ENCODE peak calls at places on chromosomes 1 and 21, in ten cellular contexts. S, J, Q, X, C, W, M, D, H and N are unnamed samples.

GRCh38 chr1:8555582-8555981 is 237.7 kb downstream of the SLC45A1 start:
- DNase-seq in X (no peak), W (no peak), M (no peak), Q (no peak), S (no peak), D (no peak), H (no peak), C (no peak), J (no peak), N (no peak)

GRCh38 chr1:214952648-214953047 is 129.9 kb upstream of the KCNK2 start:
- DNase-seq in D (no peak), S (no peak), C (no peak), W (no peak), M (no peak), Q (no peak), H (no peak), X (no peak), J (no peak), N (no peak)

GRCh38 chr1:226737819-226738420 is 1.2 kb downstream of the ITPKB start:
- DNase-seq in W (peak), H (peak), D (peak), M (peak), J (peak), Q (no peak), C (peak), X (peak), S (peak), N (peak)

GRCh38 chr1:154476791-154477190 is 25.2 kb upstream of the TDRD10 start:
- DNase-seq in J (no peak), X (no peak), C (no peak), Q (no peak), M (no peak), D (no peak), H (no peak), S (no peak), W (no peak), N (no peak)

GRCh38 chr1:9842781-9843575 is 19.2 kb upstream of the CLSTN1 start:
- DNase-seq in D (no peak), H (peak), Q (no peak), W (no peak), S (no peak), J (no peak), X (no peak), M (no peak), C (no peak), N (no peak)

GRCh38 chr21:33931799-33932390 is 16.3 kb upstream of the ATP5PO start:
- DNase-seq in X (no peak), J (no peak), Q (no peak), M (no peak), S (no peak), H (peak), C (no peak), W (peak), D (no peak), N (no peak)

GRCh38 chr21:45142469-45142868 is 68.1 kb downstream of the ADARB1 start:
- DNase-seq in X (no peak), J (peak), D (no peak), C (no peak), S (no peak), M (no peak), H (no peak), Q (no peak), W (peak), N (no peak)

GRCh38 chr1:15094056-15094455 is 59.5 kb upstream of the TMEM51 start:
- DNase-seq in D (no peak), S (no peak), Q (no peak), W (no peak), X (no peak), J (no peak), C (no peak), M (no peak), H (no peak), N (no peak)

GRCh38 chr1:175742790-175743459 is 470 bp downstream of the TNR start:
- DNase-seq in M (no peak), D (peak), X (no peak), J (no peak), H (no peak), S (peak), Q (no peak), C (no peak), W (peak), N (no peak)

GRCh38 chr1:166395729-166396128 is 228.9 kb upstream of the FAM78B start:
- DNase-seq in D (no peak), W (no peak), M (no peak), X (no peak), Q (no peak), C (no peak), H (no peak), S (no peak), J (no peak), N (no peak)

GRCh38 chr21:24671901-24672300 is 935.4 kb downstream of the MRPL39 start:
- DNase-seq in C (no peak), D (no peak), M (no peak), H (no peak), X (no peak), W (peak), J (no peak), S (no peak), Q (no peak), N (no peak)

GRCh38 chr1:230868736-230869385 is 540 bp upstream of the C1orf198 start:
- DNase-seq in Q (peak), S (peak), J (peak), X (peak), D (peak), H (peak), C (peak), W (no peak), M (no peak), N (no peak)

GRCh38 chr1:2874207-2875165 is 73.0 kb upstream of the TTC34 start:
- DNase-seq in Q (no peak), S (no peak), C (no peak), H (no peak), M (no peak), J (no peak), D (no peak), W (no peak), X (no peak), N (no peak)

GRCh38 chr1:56898005-56898373 is 43.4 kb downstream of the C8A start:
- DNase-seq in M (no peak), J (no peak), S (no peak), Q (no peak), W (no peak), H (no peak), D (no peak), X (no peak), C (no peak), N (no peak)

GRCh38 chr1:220189750-220190347 is 82.4 kb downstream of the RAB3GAP2 start:
- DNase-seq in W (peak), M (no peak), D (peak), H (no peak), S (no peak), J (no peak), X (no peak), Q (no peak), C (no peak), N (no peak)

GRCh38 chr1:222127096-222127495 is 385.2 kb upstream of the DUSP10 start:
- DNase-seq in H (no peak), Q (no peak), W (no peak), D (no peak), M (no peak), X (no peak), S (no peak), C (no peak), J (no peak), N (no peak)

GRCh38 chr1:57192256-57192655 is 226.4 kb upstream of the C8B start:
- DNase-seq in H (no peak), D (no peak), M (no peak), C (no peak), X (no peak), S (no peak), J (no peak), Q (no peak), W (peak), N (no peak)

GRCh38 chr21:34915364-34915834 is 133.7 kb downstream of the RUNX1 start:
- DNase-seq in W (peak), M (no peak), X (no peak), Q (no peak), J (peak), S (no peak), D (no peak), H (no peak), C (no peak), N (no peak)

GRCh38 chr1:201739492-201740085 is 89.4 kb upstream of the IPO9 start:
- DNase-seq in S (peak), H (peak), X (no peak), D (peak), W (peak), M (peak), C (peak), J (no peak), Q (peak), N (peak)

GRCh38 chr1:22420456-22421053 is 31.1 kb upstream of the ZBTB40 start:
- DNase-seq in M (peak), Q (peak), C (peak), J (peak), S (peak), X (no peak), W (peak), D (peak), H (peak), N (peak)

GRCh38 chr1:183310753-183311465 is 107.3 kb downstream of the NMNAT2 start:
- DNase-seq in H (no peak), S (no peak), W (no peak), D (no peak), Q (peak), M (no peak), C (no peak), J (peak), X (no peak), N (no peak)

GRCh38 chr1:173531069-173531693 is 54.0 kb downstream of the PRDX6 start:
- DNase-seq in S (no peak), M (no peak), J (no peak), W (no peak), Q (no peak), C (no peak), X (no peak), H (no peak), D (no peak), N (no peak)

GRCh38 chr1:228105996-228106799 is 2.9 kb downstream of the MRPL55 start:
- DNase-seq in S (no peak), M (no peak), Q (no peak), X (no peak), H (no peak), J (no peak), D (no peak), C (no peak), W (no peak), N (no peak)

GRCh38 chr1:244836135-244836521 is 670 bp downstream of the COX20 start:
- DNase-seq in H (no peak), J (no peak), S (no peak), X (no peak), C (no peak), Q (no peak), W (peak), D (peak), M (no peak), N (no peak)

GRCh38 chr21:42097860-42098259 is 26.7 kb downstream of the UMODL1 start:
- DNase-seq in C (no peak), H (peak), M (no peak), J (peak), S (peak), X (no peak), W (peak), D (peak), Q (no peak), N (peak)

GRCh38 chr1:167601442-167602380 is 28.3 kb upstream of the RCSD1 start:
- DNase-seq in C (peak), J (no peak), M (no peak), H (peak), S (peak), W (no peak), D (no peak), Q (no peak), X (no peak), N (peak)

GRCh38 chr21:39444406-39445145 is 1.0 kb downstream of the LCA5L start:
- DNase-seq in S (no peak), H (no peak), M (no peak), X (no peak), D (no peak), C (no peak), W (peak), J (peak), Q (no peak), N (no peak)

GRCh38 chr1:61692155-61692783 is 32.7 kb downstream of the TM2D1 start:
- DNase-seq in X (no peak), M (no peak), H (no peak), C (no peak), J (peak), S (no peak), D (peak), W (peak), Q (no peak), N (no peak)